ENCODE peak calls at places on chromosome 9, in four cellular contexts. I is SK-N-SH, B is neuronal stem cell, M is mesenchymal stem cell. E is an unnamed sample.
A peak's percentile ranks its signal among the peaks of the same experiment; 100 is the strongest.

GRCh38 chr9:6619909-6620308 is 25.6 kb downstream of the GLDC start:
- DNase-seq in I (no peak), B (no peak), M (no peak), E (no peak)

GRCh38 chr9:12794024-12794799 is 19.4 kb downstream of the LURAP1L start:
- DNase-seq in I (no peak), B (no peak), M (peak; percentile 85), E (no peak)

GRCh38 chr9:73026375-73026774 is 73.5 kb upstream of the ALDH1A1 start:
- DNase-seq in I (no peak), B (no peak), M (no peak), E (no peak)

GRCh38 chr9:120714846-120715231 is 569 bp upstream of the MEGF9 start:
- DNase-seq in I (no peak), B (no peak), M (no peak), E (no peak)

GRCh38 chr9:33082135-33082534 is 5.7 kb upstream of the SMU1 start:
- DNase-seq in I (no peak), B (no peak), M (no peak), E (no peak)

GRCh38 chr9:21801683-21802417 is 586 bp upstream of the MTAP start:
- DNase-seq in I (peak; percentile 74), B (peak; percentile 68), M (peak; percentile 85), E (peak; percentile 91)

GRCh38 chr9:114037961-114038723 is 40.0 kb downstream of the AMBP start:
- DNase-seq in I (no peak), B (peak; percentile 75), M (no peak), E (peak; percentile 78)

GRCh38 chr9:13378171-13378570 is 98.7 kb upstream of the MPDZ start:
- DNase-seq in I (no peak), B (no peak), M (peak; percentile 8), E (no peak)

DNA sequence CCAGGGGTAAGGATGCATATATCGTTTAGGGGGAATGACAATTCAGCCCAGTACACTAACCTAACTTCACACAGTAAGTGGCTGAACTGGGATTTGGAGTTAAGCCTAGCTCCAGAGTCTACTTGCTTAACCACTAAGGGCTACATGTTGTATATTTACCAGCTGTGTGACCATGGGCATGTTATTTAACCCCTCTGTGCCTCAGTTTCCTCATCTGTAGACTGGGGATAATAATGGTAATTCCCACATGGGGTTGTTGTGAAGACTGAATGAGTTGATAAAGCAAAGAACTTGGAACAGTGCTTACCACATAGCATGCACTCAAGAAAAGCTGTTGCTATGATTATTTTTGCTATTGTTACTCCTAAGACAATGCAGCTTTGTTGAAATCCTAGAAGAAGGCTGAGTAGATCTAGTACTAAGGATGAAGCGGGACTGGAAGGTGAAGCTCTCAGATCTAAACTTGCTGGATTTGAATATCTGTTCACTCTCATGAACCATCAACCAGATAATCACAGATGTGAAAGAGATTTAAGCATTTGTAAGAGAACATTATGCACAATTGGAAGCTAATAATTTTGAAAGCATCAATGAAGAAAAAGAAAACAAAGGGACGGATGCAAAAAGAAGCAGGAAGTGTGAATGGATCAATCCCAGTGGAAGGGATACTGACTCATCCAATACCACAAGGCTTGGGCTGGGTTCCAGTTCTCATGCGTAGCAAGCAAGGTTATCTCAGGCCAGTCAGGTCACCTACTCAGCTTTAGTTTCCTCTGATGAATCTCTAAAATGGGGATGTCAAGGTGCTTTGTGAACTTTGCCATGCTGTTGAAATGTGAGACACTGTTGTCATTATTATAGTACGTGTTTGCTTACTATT is 78.5 kb upstream of the TBC1D2 start:
- DNase-seq in I (no peak), B (no peak), M (peak; percentile 41), E (no peak)
- H2AFZ ChIP-seq in I (no peak overlapping the region), B (no peak overlapping the region), M (no peak overlapping the region), E (peak overlapping the region; percentile 28)

DNA sequence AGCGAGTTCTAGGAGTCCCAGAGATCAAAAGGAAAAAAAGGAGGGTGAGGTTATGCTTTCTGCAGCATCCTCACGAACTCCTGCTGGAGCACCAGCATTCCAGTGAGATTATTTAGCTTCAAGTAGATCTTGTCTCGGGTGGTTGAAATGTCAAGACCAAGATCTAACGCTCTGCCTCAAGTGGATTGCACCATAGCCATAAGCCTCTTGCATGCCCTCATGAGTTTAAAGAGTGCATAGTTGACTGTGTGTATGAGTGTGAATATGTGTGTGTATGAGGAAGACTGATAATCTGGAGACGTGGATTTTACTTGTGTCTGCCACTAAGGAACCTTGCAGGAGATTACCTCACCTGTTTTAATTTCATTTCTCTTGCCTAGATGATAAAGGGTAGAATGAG is 335.3 kb upstream of the ADAMTSL1 start:
- DNase-seq in I (no peak), B (no peak), M (no peak), E (no peak)
- H2AFZ ChIP-seq in I (no peak overlapping the region), B (no peak overlapping the region), M (no peak overlapping the region), E (no peak overlapping the region)

GRCh38 chr9:134163374-134164196 is 779 bp downstream of the RNU6ATAC start:
- DNase-seq in I (peak; percentile 67), B (peak; percentile 36), M (no peak), E (peak; percentile 78)
- H2AFZ ChIP-seq in I (peak overlapping the region; percentile 92), B (no peak overlapping the region), M (no peak overlapping the region), E (peak overlapping the region; percentile 96)

GRCh38 chr9:136021891-136022681 is 60.9 kb upstream of the UBAC1 start:
- DNase-seq in I (no peak), B (no peak), M (no peak), E (peak; percentile 46)
- H2AFZ ChIP-seq in I (no peak overlapping the region), B (no peak overlapping the region), M (no peak overlapping the region), E (no peak overlapping the region)

GRCh38 chr9:4080889-4081548 is 218.8 kb downstream of the GLIS3 start:
- DNase-seq in I (peak; percentile 46), B (no peak), M (no peak), E (peak; percentile 65)

GRCh38 chr9:4081549-4081895 is 218.3 kb downstream of the GLIS3 start:
- DNase-seq in I (no peak), B (no peak), M (peak; percentile 74), E (no peak)

GRCh38 chr9:4079346-4079745 is 220.5 kb downstream of the GLIS3 start:
- DNase-seq in I (no peak), B (no peak), M (no peak), E (no peak)

GRCh38 chr9:4079906-4080305 is 220.0 kb downstream of the GLIS3 start:
- DNase-seq in I (no peak), B (no peak), M (no peak), E (no peak)

GRCh38 chr9:4077499-4078102 is 222.3 kb downstream of the GLIS3 start:
- DNase-seq in I (peak; percentile 15), B (no peak), M (peak; percentile 73), E (peak; percentile 86)
- H2AFZ ChIP-seq in I (no peak overlapping the region), B (no peak overlapping the region), M (no peak overlapping the region), E (no peak overlapping the region)

GRCh38 chr9:129336601-129337286 is 158.7 kb upstream of the IER5L start:
- DNase-seq in I (no peak), B (no peak), M (peak; percentile 70), E (peak; percentile 89)
- H2AFZ ChIP-seq in I (no peak overlapping the region), B (peak overlapping the region; percentile 70), M (peak overlapping the region; percentile 46), E (no peak overlapping the region)

DNA sequence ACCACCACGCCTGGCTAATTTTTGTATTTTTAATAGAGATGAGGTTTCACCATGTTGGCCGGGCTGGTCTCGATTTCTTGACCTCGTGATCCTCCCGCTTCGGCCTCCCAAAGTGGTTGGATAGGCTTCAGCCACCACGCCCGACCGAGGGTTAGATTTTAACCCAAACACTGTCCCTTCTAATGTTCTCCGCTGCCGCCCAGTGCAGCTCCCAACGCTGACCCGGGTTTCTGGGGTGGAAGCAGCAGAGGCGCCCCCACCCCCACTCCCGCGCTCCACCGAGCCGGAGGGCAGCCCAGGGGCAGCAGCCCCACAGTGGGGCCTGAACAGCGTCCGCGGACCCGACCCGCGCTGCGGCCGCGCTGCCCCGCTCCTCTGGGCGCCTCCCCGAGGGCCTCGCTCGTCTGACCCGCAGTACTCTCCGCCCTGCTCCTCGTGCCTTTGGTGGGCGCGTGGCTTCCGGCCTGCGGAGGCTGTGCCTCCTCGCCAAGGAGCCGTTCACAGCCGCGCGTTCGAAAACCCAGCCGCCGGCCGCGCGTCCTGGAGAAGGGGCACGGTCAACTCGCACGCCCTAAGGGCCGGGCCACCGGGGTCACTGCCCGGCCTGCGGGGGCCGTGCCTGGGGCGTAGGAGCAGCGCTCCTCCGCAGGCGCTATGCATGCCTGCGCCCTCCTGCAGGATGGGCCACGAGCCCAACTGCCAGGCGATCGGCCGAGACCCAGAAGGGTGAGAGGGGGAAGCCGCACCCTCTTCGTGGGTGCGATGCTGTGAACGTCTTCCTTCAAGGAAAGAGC is 83.0 kb downstream of the HSD17B3 start:
- DNase-seq in I (peak; percentile 36), B (no peak), M (no peak), E (peak; percentile 27)
- H2AFZ ChIP-seq in I (no peak overlapping the region), B (no peak overlapping the region), M (no peak overlapping the region), E (peak overlapping the region; percentile 90)

GRCh38 chr9:119298076-119298853 is 71.0 kb downstream of the BRINP1 start:
- DNase-seq in I (no peak), B (no peak), M (no peak), E (peak; percentile 96)
- H2AFZ ChIP-seq in I (no peak overlapping the region), B (no peak overlapping the region), M (no peak overlapping the region), E (no peak overlapping the region)

GRCh38 chr9:122213589-122214413 is 15.0 kb downstream of the LHX6 start:
- DNase-seq in I (peak; percentile 99), B (peak; percentile 82), M (no peak), E (peak; percentile 95)

GRCh38 chr9:122215663-122216062 is 13.1 kb downstream of the LHX6 start:
- DNase-seq in I (no peak), B (no peak), M (no peak), E (no peak)

GRCh38 chr9:122214507-122214906 is 14.2 kb downstream of the LHX6 start:
- DNase-seq in I (no peak), B (no peak), M (no peak), E (no peak)

GRCh38 chr9:122212473-122213004 is 16.2 kb downstream of the LHX6 start:
- DNase-seq in I (no peak), B (no peak), M (no peak), E (no peak)

GRCh38 chr9:122213102-122213588 is 15.6 kb downstream of the LHX6 start:
- DNase-seq in I (no peak), B (no peak), M (no peak), E (no peak)
- H2AFZ ChIP-seq in I (no peak overlapping the region), B (peak overlapping the region; percentile 86), M (no peak overlapping the region), E (peak overlapping the region; percentile 88)